ENCODE peak calls at places on chromosomes 12 and 14, in seven cellular contexts. H is mucosa of descending colon, T is endodermal cell, M is testis, F is HCT116, N is IMR-90, C is astrocyte. K is an unnamed sample.
A peak's percentile ranks its signal among the peaks of the same experiment; 100 is the strongest.

GRCh38 chr14:68547305-68548193 is 245.3 kb downstream of the ZFP36L1 start:
- DNase-seq in H (no peak), T (no peak), M (peak; percentile 67), F (peak; percentile 85), N (peak; percentile 93), C (peak; percentile 89), K (peak; percentile 42)

GRCh38 chr12:69821441-69822204 is 3.4 kb upstream of the MYRFL start:
- DNase-seq in H (no peak), T (no peak), M (no peak), F (peak; percentile 42), N (peak; percentile 68), C (peak; percentile 87), K (no peak)

GRCh38 chr14:59570122-59570521 is 6.5 kb downstream of the CCDC175 start:
- DNase-seq in H (no peak), T (no peak), M (no peak), F (no peak), N (no peak), C (no peak), K (no peak)

GRCh38 chr12:49909328-49909727 is 5.6 kb upstream of the FAIM2 start:
- DNase-seq in H (no peak), T (no peak), M (no peak), F (no peak), N (no peak), C (no peak), K (no peak)

GRCh38 chr14:34087556-34087955 is 136.7 kb upstream of the EGLN3 start:
- DNase-seq in H (no peak), T (no peak), M (no peak), F (no peak), N (no peak), C (no peak), K (no peak)

GRCh38 chr12:121803861-121804416 is at the start of gene SETD1B:
- DNase-seq in H (peak; percentile 72), T (peak; percentile 88), M (no peak), F (no peak), N (peak; percentile 44), C (peak; percentile 47), K (no peak)

GRCh38 chr12:56488041-56488955 is at the start of gene GLS2:
- DNase-seq in H (peak; percentile 79), T (peak; percentile 96), M (peak; percentile 90), F (no peak), N (peak; percentile 73), C (peak; percentile 55), K (peak; percentile 81)

GRCh38 chr12:50750366-50750765 is 13.5 kb upstream of the ATF1 start:
- DNase-seq in H (no peak), T (no peak), M (no peak), F (no peak), N (no peak), C (no peak), K (no peak)

GRCh38 chr14:80364274-80364673 is 153.0 kb upstream of the DIO2 start:
- DNase-seq in H (no peak), T (no peak), M (no peak), F (no peak), N (peak; percentile 21), C (peak; percentile 19), K (no peak)

GRCh38 chr14:79721399-79722084 is 489.8 kb downstream of the DIO2 start:
- DNase-seq in H (no peak), T (no peak), M (no peak), F (no peak), N (no peak), C (no peak), K (no peak)

GRCh38 chr14:71336488-71337192 is 429.4 kb downstream of the PCNX1 start:
- DNase-seq in H (no peak), T (no peak), M (no peak), F (no peak), N (no peak), C (no peak), K (no peak)

GRCh38 chr12:32501835-32502333 is 102.5 kb downstream of the FGD4 start:
- DNase-seq in H (no peak), T (peak; percentile 95), M (peak; percentile 67), F (no peak), N (peak; percentile 81), C (peak; percentile 76), K (no peak)

GRCh38 chr12:95336387-95337067 is 118.9 kb downstream of the VEZT start:
- DNase-seq in H (peak; percentile 59), T (peak; percentile 95), M (peak; percentile 90), F (peak; percentile 65), N (peak; percentile 85), C (peak; percentile 73), K (peak; percentile 84)

GRCh38 chr14:33951183-33951840 is 438 bp upstream of the EGLN3 start:
- DNase-seq in H (no peak), T (peak; percentile 47), M (no peak), F (no peak), N (no peak), C (no peak), K (no peak)

GRCh38 chr12:674272-674781 is 11.1 kb upstream of the NINJ2 start:
- DNase-seq in H (no peak), T (peak; percentile 23), M (no peak), F (no peak), N (peak; percentile 16), C (no peak), K (no peak)

GRCh38 chr12:47636908-47637780 is 68.7 kb downstream of the RPAP3 start:
- DNase-seq in H (peak; percentile 40), T (peak; percentile 97), M (peak; percentile 51), F (peak; percentile 69), N (no peak), C (no peak), K (no peak)

GRCh38 chr12:6315184-6315583 is 4.7 kb downstream of the PLEKHG6 start:
- DNase-seq in H (no peak), T (no peak), M (no peak), F (no peak), N (no peak), C (no peak), K (no peak)

GRCh38 chr12:4784404-4785054 is 64.3 kb downstream of the GALNT8 start:
- DNase-seq in H (no peak), T (peak; percentile 22), M (no peak), F (no peak), N (no peak), C (no peak), K (no peak)

GRCh38 chr12:55931317-55931779 is 386 bp downstream of the DGKA start:
- DNase-seq in H (peak; percentile 67), T (no peak), M (no peak), F (no peak), N (no peak), C (no peak), K (no peak)

GRCh38 chr12:29519585-29520182 is 22.2 kb upstream of the OVCH1 start:
- DNase-seq in H (no peak), T (peak; percentile 70), M (peak; percentile 43), F (peak; percentile 29), N (peak; percentile 68), C (peak; percentile 17), K (peak; percentile 16)

GRCh38 chr12:19190292-19191031 is 60.9 kb downstream of the PLEKHA5 start:
- DNase-seq in H (no peak), T (no peak), M (no peak), F (no peak), N (peak; percentile 59), C (peak; percentile 74), K (no peak)

GRCh38 chr14:71169028-71169427 is 261.8 kb downstream of the PCNX1 start:
- DNase-seq in H (no peak), T (no peak), M (peak; percentile 36), F (no peak), N (no peak), C (no peak), K (no peak)

GRCh38 chr12:19198272-19198671 is 68.7 kb downstream of the PLEKHA5 start:
- DNase-seq in H (no peak), T (no peak), M (no peak), F (no peak), N (peak; percentile 88), C (peak; percentile 82), K (no peak)

GRCh38 chr14:55609681-55610080 is 29.7 kb downstream of the KTN1 start:
- DNase-seq in H (no peak), T (no peak), M (no peak), F (no peak), N (peak; percentile 61), C (peak; percentile 61), K (no peak)

GRCh38 chr12:98059659-98060343 is 455.6 kb upstream of the TMPO start:
- DNase-seq in H (no peak), T (no peak), M (no peak), F (no peak), N (no peak), C (no peak), K (no peak)

GRCh38 chr12:57603758-57604453 is 718 bp upstream of the DTX3 start:
- DNase-seq in H (no peak), T (peak; percentile 83), M (peak; percentile 71), F (no peak), N (peak; percentile 39), C (peak; percentile 64), K (peak; percentile 59)

DNA sequence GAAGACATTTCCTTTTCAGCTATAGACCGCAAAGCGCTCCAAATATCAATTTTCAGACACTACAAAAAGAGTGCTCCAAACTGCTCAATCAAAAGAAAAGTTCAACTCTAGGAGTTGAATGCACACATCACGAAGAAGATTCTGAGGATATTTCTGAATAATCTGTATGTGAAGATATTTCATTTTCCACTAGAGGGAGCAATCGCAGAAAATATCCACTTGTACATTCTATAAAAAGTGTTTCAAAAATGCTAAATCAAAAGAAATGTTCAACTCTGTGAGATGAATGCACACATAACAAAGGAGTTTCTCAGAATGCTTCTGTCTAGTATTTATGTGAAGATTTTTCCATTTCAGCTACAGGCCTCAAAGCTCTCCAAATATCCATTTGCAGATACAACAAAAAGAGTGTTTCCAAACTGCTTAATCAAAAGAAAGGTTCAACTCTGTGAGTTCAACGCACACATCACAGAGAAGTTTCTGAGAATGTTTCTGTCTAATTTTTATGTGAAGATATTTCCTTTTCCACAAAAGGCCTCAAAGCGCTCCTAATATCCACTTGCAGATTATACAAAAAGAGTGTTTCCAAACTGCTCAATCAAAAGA is 643.8 kb upstream of the ALG10B start:
- DNase-seq in H (no peak), T (no peak), M (no peak), F (no peak), N (no peak), C (no peak), K (no peak)
- TF ChIP-seq CTCF in H (no peak), T (peak; percentile 55), M (no peak), F (no peak), N (peak; percentile 14), C (no peak), K (no peak)

DNA sequence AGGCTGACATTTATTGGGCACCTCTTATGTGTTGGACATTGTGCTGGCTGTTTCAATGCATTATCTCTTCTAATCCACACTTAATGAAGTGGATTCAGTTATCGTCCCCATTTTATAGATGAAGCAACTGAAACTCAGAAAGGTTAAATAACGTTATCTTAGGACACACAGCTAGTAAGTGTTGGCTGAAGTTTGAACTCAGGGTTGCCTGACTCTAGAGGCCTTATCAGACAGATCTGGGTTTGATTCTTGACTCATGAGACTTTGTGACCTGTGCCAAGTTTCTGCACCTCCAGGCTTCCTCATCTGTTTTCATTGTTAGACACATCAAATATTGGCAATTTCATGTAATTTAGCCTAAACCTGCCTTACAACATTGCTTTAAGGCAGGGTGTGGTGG is 18.2 kb upstream of the IRF2BPL start:
- DNase-seq in H (no peak), T (no peak), M (no peak), F (no peak), N (no peak), C (no peak), K (no peak)
- H3K4me1 ChIP-seq in H (peaks cover 43% of the 10 kb centered on the region), T (peaks cover 26% of the 10 kb centered on the region), M (peaks cover 63% of the 10 kb centered on the region), F (peaks cover 77% of the 10 kb centered on the region), N (peaks cover 28% of the 10 kb centered on the region), C (peaks cover 44% of the 10 kb centered on the region), K (peaks cover 28% of the 10 kb centered on the region)

GRCh38 chr12:117489671-117490070 is 128.2 kb upstream of the NOS1 start:
- DNase-seq in H (no peak), T (no peak), M (no peak), F (no peak), N (no peak), C (peak; percentile 12), K (no peak)
- H3K9me3 ChIP-seq in H (no peaks in the 10 kb centered on the region), T (no peaks in the 10 kb centered on the region), M (no peaks in the 10 kb centered on the region), F (no peaks in the 10 kb centered on the region), N (peaks cover 22% of the 10 kb centered on the region), C (peaks cover 3% of the 10 kb centered on the region), K (no peaks in the 10 kb centered on the region)

GRCh38 chr12:100651108-100651507 is 77.6 kb downstream of the GAS2L3 start:
- DNase-seq in H (no peak), T (no peak), M (no peak), F (no peak), N (no peak), C (no peak), K (no peak)
- TF ChIP-seq CTCF in H (no peak), T (peak; percentile 59), M (no peak), F (peak; percentile 59), N (no peak), C (no peak), K (no peak)